ENCODE peak calls at places on chromosomes 7 and 10, in nine cellular contexts. One of them, this sample, is unnamed.

GRCh38 chr10:43217563-43218205 is 49.2 kb downstream of the RASGEF1A start:
- DNase-seq in spleen: peak; percentile 44
- DNase-seq in right lobe of liver: peak; percentile 43
- DNase-seq in stomach: no peak
- DNase-seq in gastrocnemius medialis: no peak
- DNase-seq in ovary: no peak
- DNase-seq in Peyer's patch: no peak
- DNase-seq in HCT116: no peak
- DNase-seq in endothelial cell of umbilical vein: no peak
- DNase-seq in this sample: no peak

GRCh38 chr7:138872576-138872975 is 74.6 kb upstream of the ATP6V0A4 start:
- DNase-seq in HCT116: peak; percentile 52
- DNase-seq in ovary: no peak
- DNase-seq in spleen: no peak
- DNase-seq in right lobe of liver: no peak
- DNase-seq in Peyer's patch: no peak
- DNase-seq in endothelial cell of umbilical vein: no peak
- DNase-seq in stomach: no peak
- DNase-seq in gastrocnemius medialis: no peak
- DNase-seq in this sample: no peak

GRCh38 chr7:86745019-86745745 is 101.5 kb downstream of the GRM3 start:
- DNase-seq in stomach: peak; percentile 70
- DNase-seq in right lobe of liver: peak; percentile 55
- DNase-seq in Peyer's patch: no peak
- DNase-seq in spleen: no peak
- DNase-seq in HCT116: no peak
- DNase-seq in ovary: no peak
- DNase-seq in gastrocnemius medialis: no peak
- DNase-seq in endothelial cell of umbilical vein: no peak
- DNase-seq in this sample: no peak

GRCh38 chr10:30494558-30494957 is 60.6 kb downstream of the MAP3K8 start:
- DNase-seq in ovary: no peak
- DNase-seq in Peyer's patch: no peak
- DNase-seq in spleen: no peak
- DNase-seq in gastrocnemius medialis: no peak
- DNase-seq in right lobe of liver: no peak
- DNase-seq in endothelial cell of umbilical vein: no peak
- DNase-seq in stomach: no peak
- DNase-seq in HCT116: no peak
- DNase-seq in this sample: no peak

GRCh38 chr7:70307544-70308106 is 709.4 kb downstream of the AUTS2 start:
- DNase-seq in endothelial cell of umbilical vein: no peak
- DNase-seq in spleen: no peak
- DNase-seq in ovary: no peak
- DNase-seq in gastrocnemius medialis: no peak
- DNase-seq in right lobe of liver: no peak
- DNase-seq in Peyer's patch: no peak
- DNase-seq in stomach: no peak
- DNase-seq in HCT116: no peak
- DNase-seq in this sample: no peak

GRCh38 chr7:2918406-2918805 is 74.3 kb upstream of the GNA12 start:
- DNase-seq in HCT116: no peak
- DNase-seq in gastrocnemius medialis: no peak
- DNase-seq in stomach: no peak
- DNase-seq in ovary: no peak
- DNase-seq in right lobe of liver: no peak
- DNase-seq in Peyer's patch: no peak
- DNase-seq in endothelial cell of umbilical vein: no peak
- DNase-seq in spleen: no peak
- DNase-seq in this sample: no peak

GRCh38 chr7:12031638-12032037 is 179.5 kb upstream of the TMEM106B start:
- DNase-seq in right lobe of liver: no peak
- DNase-seq in Peyer's patch: no peak
- DNase-seq in gastrocnemius medialis: no peak
- DNase-seq in ovary: no peak
- DNase-seq in HCT116: peak; percentile 36
- DNase-seq in stomach: no peak
- DNase-seq in spleen: no peak
- DNase-seq in endothelial cell of umbilical vein: peak; percentile 30
- DNase-seq in this sample: no peak

GRCh38 chr10:36195364-36195763 is 553.3 kb upstream of the FZD8 start:
- DNase-seq in ovary: no peak
- DNase-seq in Peyer's patch: no peak
- DNase-seq in right lobe of liver: no peak
- DNase-seq in stomach: no peak
- DNase-seq in gastrocnemius medialis: no peak
- DNase-seq in endothelial cell of umbilical vein: no peak
- DNase-seq in HCT116: no peak
- DNase-seq in spleen: no peak
- DNase-seq in this sample: no peak

GRCh38 chr10:48789861-48790739 is 105.4 kb downstream of the WDFY4 start:
- DNase-seq in HCT116: no peak
- DNase-seq in right lobe of liver: no peak
- DNase-seq in endothelial cell of umbilical vein: no peak
- DNase-seq in stomach: no peak
- DNase-seq in Peyer's patch: no peak
- DNase-seq in gastrocnemius medialis: no peak
- DNase-seq in ovary: no peak
- DNase-seq in spleen: no peak
- DNase-seq in this sample: no peak

GRCh38 chr10:100287756-100288155 is 1.3 kb upstream of the BLOC1S2 start:
- DNase-seq in Peyer's patch: no peak
- DNase-seq in HCT116: no peak
- DNase-seq in ovary: no peak
- DNase-seq in stomach: no peak
- DNase-seq in gastrocnemius medialis: no peak
- DNase-seq in spleen: no peak
- DNase-seq in right lobe of liver: no peak
- DNase-seq in endothelial cell of umbilical vein: no peak
- DNase-seq in this sample: no peak

GRCh38 chr10:100282907-100283306 is 3.6 kb downstream of the BLOC1S2 start:
- DNase-seq in right lobe of liver: no peak
- DNase-seq in endothelial cell of umbilical vein: no peak
- DNase-seq in ovary: no peak
- DNase-seq in stomach: no peak
- DNase-seq in Peyer's patch: no peak
- DNase-seq in gastrocnemius medialis: no peak
- DNase-seq in spleen: no peak
- DNase-seq in HCT116: no peak
- DNase-seq in this sample: no peak

GRCh38 chr10:100291356-100291755 is 4.9 kb upstream of the BLOC1S2 start:
- DNase-seq in stomach: no peak
- DNase-seq in right lobe of liver: no peak
- DNase-seq in Peyer's patch: no peak
- DNase-seq in endothelial cell of umbilical vein: no peak
- DNase-seq in spleen: no peak
- DNase-seq in ovary: no peak
- DNase-seq in HCT116: no peak
- DNase-seq in gastrocnemius medialis: no peak
- DNase-seq in this sample: no peak

DNA sequence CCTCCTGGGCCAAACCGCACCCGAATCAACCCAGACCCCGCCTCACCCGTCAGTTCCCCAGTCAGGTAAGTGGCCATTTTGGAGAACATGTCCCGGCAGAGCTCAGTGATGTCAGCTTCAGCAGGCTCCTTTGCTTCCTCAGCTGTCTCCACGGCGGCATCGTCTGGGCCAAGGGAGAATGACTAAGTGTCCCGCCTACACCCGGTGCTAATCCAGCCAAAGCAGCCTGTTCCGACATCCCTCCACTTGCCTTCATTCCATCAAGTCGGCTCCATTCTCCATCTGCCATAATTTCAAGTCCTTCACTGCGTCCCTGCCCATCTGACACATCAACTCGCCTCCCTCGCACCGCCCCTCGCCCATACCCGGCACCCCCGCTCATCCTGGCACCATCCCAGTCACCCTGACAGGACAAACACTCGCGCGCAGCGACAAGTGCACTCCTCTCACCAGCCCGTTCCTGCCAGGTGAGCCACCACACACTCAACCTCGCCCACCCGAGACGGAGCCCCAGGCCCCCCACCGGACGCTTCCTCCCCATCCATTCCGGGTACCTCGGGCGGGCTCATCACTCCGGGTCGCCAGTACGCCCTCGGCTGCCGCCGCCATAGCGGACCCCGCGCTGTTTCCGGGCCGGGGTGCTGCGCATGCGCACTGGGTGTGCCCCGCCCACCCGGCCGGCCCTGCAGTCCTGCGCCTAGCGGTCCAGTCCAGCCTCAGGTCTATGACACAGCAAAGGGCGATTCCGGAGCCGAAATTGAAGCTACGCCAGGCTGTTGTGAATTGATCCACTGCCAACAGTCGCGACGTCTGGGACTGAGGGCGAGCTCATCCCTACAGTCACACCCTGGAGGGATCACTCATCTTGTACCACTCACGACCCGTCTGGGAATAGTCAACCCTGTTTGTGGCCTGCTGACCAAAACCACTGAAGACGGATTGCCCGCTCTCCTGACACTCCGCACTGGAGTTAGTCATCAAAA is at the start of gene BLOC1S2:
- DNase-seq in gastrocnemius medialis: peak; percentile 90
- DNase-seq in right lobe of liver: peak; percentile 91
- DNase-seq in endothelial cell of umbilical vein: peak; percentile 90
- DNase-seq in Peyer's patch: peak; percentile 91
- DNase-seq in ovary: peak; percentile 84
- DNase-seq in stomach: peak; percentile 84
- DNase-seq in spleen: peak; percentile 96
- DNase-seq in HCT116: peak; percentile 75
- DNase-seq in this sample: peak; percentile 81
- TF ChIP-seq POLR2A in gastrocnemius medialis: peak; percentile 89
- TF ChIP-seq POLR2A in right lobe of liver: peak; percentile 91
- TF ChIP-seq POLR2A in endothelial cell of umbilical vein: peak; percentile 90
- TF ChIP-seq POLR2A in Peyer's patch: peak; percentile 79
- TF ChIP-seq POLR2A in ovary: peak; percentile 78
- TF ChIP-seq POLR2A in stomach: peak; percentile 27
- TF ChIP-seq POLR2A in spleen: peak; percentile 66
- TF ChIP-seq POLR2A in HCT116: peak; percentile 88
- TF ChIP-seq POLR2A in this sample: peak; percentile 20

GRCh38 chr7:117588352-117588794 is 108.5 kb downstream of the CFTR start:
- DNase-seq in gastrocnemius medialis: no peak
- DNase-seq in HCT116: no peak
- DNase-seq in Peyer's patch: no peak
- DNase-seq in ovary: no peak
- DNase-seq in endothelial cell of umbilical vein: peak; percentile 83
- DNase-seq in stomach: no peak
- DNase-seq in spleen: no peak
- DNase-seq in right lobe of liver: no peak
- DNase-seq in this sample: no peak
- H3K4me3 ChIP-seq in gastrocnemius medialis: no peak overlapping the region
- H3K4me3 ChIP-seq in HCT116: no peak overlapping the region
- H3K4me3 ChIP-seq in Peyer's patch: no peak overlapping the region
- H3K4me3 ChIP-seq in ovary: no peak overlapping the region
- H3K4me3 ChIP-seq in endothelial cell of umbilical vein: no peak overlapping the region
- H3K4me3 ChIP-seq in stomach: no peak overlapping the region
- H3K4me3 ChIP-seq in spleen: no peak overlapping the region
- H3K4me3 ChIP-seq in right lobe of liver: no peak overlapping the region
- H3K4me3 ChIP-seq in this sample: no peak overlapping the region

GRCh38 chr10:28676968-28677888 is at the start of gene BAMBI:
- DNase-seq in gastrocnemius medialis: peak; percentile 74
- DNase-seq in right lobe of liver: peak; percentile 96
- DNase-seq in ovary: peak; percentile 93
- DNase-seq in HCT116: peak; percentile 77
- DNase-seq in endothelial cell of umbilical vein: peak; percentile 92
- DNase-seq in spleen: peak; percentile 97
- DNase-seq in stomach: peak; percentile 95
- DNase-seq in Peyer's patch: peak; percentile 95
- DNase-seq in this sample: peak; percentile 94
- TF ChIP-seq POLR2A in gastrocnemius medialis: peak; percentile 95
- TF ChIP-seq POLR2A in right lobe of liver: peak; percentile 100
- TF ChIP-seq POLR2A in ovary: peak; percentile 92
- TF ChIP-seq POLR2A in HCT116: no peak
- TF ChIP-seq POLR2A in endothelial cell of umbilical vein: peak; percentile 96
- TF ChIP-seq POLR2A in spleen: peak; percentile 41
- TF ChIP-seq POLR2A in stomach: peak; percentile 38
- TF ChIP-seq POLR2A in Peyer's patch: peak; percentile 26
- TF ChIP-seq POLR2A in this sample: no peak

GRCh38 chr7:98130959-98131358 is 24.3 kb downstream of the LMTK2 start:
- DNase-seq in HCT116: no peak
- DNase-seq in endothelial cell of umbilical vein: no peak
- DNase-seq in ovary: no peak
- DNase-seq in gastrocnemius medialis: no peak
- DNase-seq in right lobe of liver: no peak
- DNase-seq in stomach: no peak
- DNase-seq in spleen: no peak
- DNase-seq in Peyer's patch: no peak
- DNase-seq in this sample: no peak

GRCh38 chr7:98135984-98136383 is 29.3 kb downstream of the LMTK2 start:
- DNase-seq in ovary: no peak
- DNase-seq in HCT116: no peak
- DNase-seq in gastrocnemius medialis: no peak
- DNase-seq in spleen: no peak
- DNase-seq in stomach: no peak
- DNase-seq in Peyer's patch: no peak
- DNase-seq in right lobe of liver: no peak
- DNase-seq in endothelial cell of umbilical vein: no peak
- DNase-seq in this sample: no peak

GRCh38 chr7:98133621-98134266 is 27.1 kb downstream of the LMTK2 start:
- DNase-seq in right lobe of liver: peak; percentile 60
- DNase-seq in spleen: no peak
- DNase-seq in stomach: no peak
- DNase-seq in endothelial cell of umbilical vein: no peak
- DNase-seq in gastrocnemius medialis: no peak
- DNase-seq in HCT116: peak; percentile 55
- DNase-seq in ovary: no peak
- DNase-seq in Peyer's patch: no peak
- DNase-seq in this sample: no peak

GRCh38 chr7:98134420-98134819 is 27.8 kb downstream of the LMTK2 start:
- DNase-seq in endothelial cell of umbilical vein: no peak
- DNase-seq in HCT116: no peak
- DNase-seq in right lobe of liver: no peak
- DNase-seq in stomach: no peak
- DNase-seq in spleen: no peak
- DNase-seq in gastrocnemius medialis: no peak
- DNase-seq in ovary: no peak
- DNase-seq in Peyer's patch: no peak
- DNase-seq in this sample: no peak

DNA sequence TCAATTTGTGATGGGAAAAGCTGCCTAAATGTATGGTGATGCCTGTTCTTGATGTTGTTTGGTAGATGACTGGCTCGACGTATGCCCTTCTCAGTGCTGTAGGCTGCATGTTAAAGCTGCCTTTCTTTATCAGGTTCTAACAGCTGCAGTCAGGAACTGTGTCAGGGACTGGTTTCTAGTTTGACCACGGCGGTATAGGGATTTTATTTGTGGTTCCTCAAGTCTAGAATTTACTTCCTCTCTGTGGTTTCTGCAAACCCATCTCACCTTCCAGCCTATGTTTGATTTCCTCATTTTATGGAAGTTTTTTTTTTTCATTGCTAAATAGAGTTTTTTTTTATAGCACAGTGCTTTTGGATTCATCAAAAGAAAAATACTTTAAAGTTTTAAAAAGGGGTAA is 26.5 kb downstream of the LMTK2 start:
- DNase-seq in endothelial cell of umbilical vein: no peak
- DNase-seq in gastrocnemius medialis: no peak
- DNase-seq in right lobe of liver: no peak
- DNase-seq in Peyer's patch: peak; percentile 54
- DNase-seq in spleen: no peak
- DNase-seq in ovary: no peak
- DNase-seq in HCT116: no peak
- DNase-seq in stomach: no peak
- DNase-seq in this sample: no peak
- H3K4me3 ChIP-seq in endothelial cell of umbilical vein: no peak overlapping the region
- H3K4me3 ChIP-seq in gastrocnemius medialis: no peak overlapping the region
- H3K4me3 ChIP-seq in right lobe of liver: no peak overlapping the region
- H3K4me3 ChIP-seq in Peyer's patch: no peak overlapping the region
- H3K4me3 ChIP-seq in spleen: no peak overlapping the region
- H3K4me3 ChIP-seq in ovary: no peak overlapping the region
- H3K4me3 ChIP-seq in HCT116: peak overlapping the region; percentile 13
- H3K4me3 ChIP-seq in stomach: no peak overlapping the region
- H3K4me3 ChIP-seq in this sample: no peak overlapping the region

GRCh38 chr7:150373049-150373801 is 4.6 kb downstream of the REPIN1 start:
- DNase-seq in right lobe of liver: no peak
- DNase-seq in HCT116: no peak
- DNase-seq in ovary: no peak
- DNase-seq in Peyer's patch: peak; percentile 52
- DNase-seq in stomach: peak; percentile 52
- DNase-seq in gastrocnemius medialis: no peak
- DNase-seq in endothelial cell of umbilical vein: no peak
- DNase-seq in spleen: no peak
- DNase-seq in this sample: peak; percentile 92
- TF ChIP-seq POLR2A in right lobe of liver: no peak
- TF ChIP-seq POLR2A in HCT116: no peak
- TF ChIP-seq POLR2A in ovary: no peak
- TF ChIP-seq POLR2A in Peyer's patch: no peak
- TF ChIP-seq POLR2A in stomach: no peak
- TF ChIP-seq POLR2A in gastrocnemius medialis: no peak
- TF ChIP-seq POLR2A in endothelial cell of umbilical vein: no peak
- TF ChIP-seq POLR2A in spleen: no peak
- TF ChIP-seq POLR2A in this sample: no peak

This sample was measured in thyroid gland.